ENCODE peak calls at places on chromosomes 1 and 21, in six cellular contexts. B is cardiac muscle cell, A is mesendoderm, R is Peyer's patch, P is lower lobe of right lung, Z is adrenal gland. Q is an unnamed sample.

GRCh38 chr1:54017979-54018378 is at the start of gene LDLRAD1:
- DNase-seq in B (no peak), A (no peak), R (peak; percentile 62), P (no peak), Z (peak; percentile 35), Q (no peak)

GRCh38 chr1:100423832-100424337 is 71.6 kb downstream of the CDC14A start:
- DNase-seq in B (no peak), A (peak; percentile 27), R (no peak), P (no peak), Z (no peak), Q (peak; percentile 61)

GRCh38 chr1:68585371-68585770 is 88.5 kb upstream of the DEPDC1 start:
- DNase-seq in B (no peak), A (no peak), R (no peak), P (no peak), Z (no peak), Q (no peak)

GRCh38 chr1:2227341-2228156 is 570 bp upstream of the SKI start:
- DNase-seq in B (peak; percentile 99), A (peak; percentile 98), R (peak; percentile 98), P (peak; percentile 97), Z (peak; percentile 97), Q (peak; percentile 90)

GRCh38 chr1:80217377-80217986 is 1211.0 kb upstream of the ADGRL4 start:
- DNase-seq in B (peak; percentile 84), A (peak; percentile 39), R (no peak), P (no peak), Z (peak; percentile 53), Q (no peak)

GRCh38 chr1:212644866-212645556 is 36.5 kb downstream of the ATF3 start:
- DNase-seq in B (no peak), A (no peak), R (no peak), P (no peak), Z (no peak), Q (no peak)

GRCh38 chr1:119143716-119144115 is 3.3 kb upstream of the WARS2 start:
- DNase-seq in B (no peak), A (no peak), R (no peak), P (no peak), Z (no peak), Q (no peak)

GRCh38 chr1:8121261-8122159 is 95.4 kb upstream of the ERRFI1 start:
- DNase-seq in B (peak; percentile 93), A (peak; percentile 61), R (no peak), P (no peak), Z (peak; percentile 85), Q (no peak)

GRCh38 chr1:184156521-184157395 is 105.2 kb downstream of the TSEN15 start:
- DNase-seq in B (no peak), A (peak; percentile 77), R (no peak), P (no peak), Z (no peak), Q (no peak)

GRCh38 chr1:236142358-236143103 is at the start of gene GPR137B:
- DNase-seq in B (peak; percentile 57), A (peak; percentile 47), R (peak; percentile 67), P (peak; percentile 65), Z (peak; percentile 43), Q (peak; percentile 59)

GRCh38 chr1:89725016-89725380 is 92.1 kb downstream of the LRRC8C start:
- DNase-seq in B (peak; percentile 74), A (no peak), R (no peak), P (no peak), Z (no peak), Q (no peak)

GRCh38 chr1:30286984-30287839 is 436.2 kb downstream of the MATN1 start:
- DNase-seq in B (no peak), A (no peak), R (no peak), P (no peak), Z (no peak), Q (no peak)

GRCh38 chr1:212828395-212828794 is 19.1 kb downstream of the SPATA45 start:
- DNase-seq in B (no peak), A (no peak), R (no peak), P (no peak), Z (no peak), Q (no peak)

GRCh38 chr1:201137579-201138310 is 10.8 kb upstream of the ASCL5 start:
- DNase-seq in B (peak; percentile 89), A (no peak), R (no peak), P (no peak), Z (peak; percentile 72), Q (no peak)

GRCh38 chr1:46802081-46802480 is 3.2 kb downstream of the CYP4B1 start:
- DNase-seq in B (no peak), A (no peak), R (no peak), P (no peak), Z (no peak), Q (no peak)

GRCh38 chr21:45829566-45830147 is 151.9 kb upstream of the COL6A1 start:
- DNase-seq in B (no peak), A (no peak), R (no peak), P (no peak), Z (no peak), Q (no peak)

GRCh38 chr1:208432346-208432745 is 188.2 kb upstream of the PLXNA2 start:
- DNase-seq in B (no peak), A (no peak), R (no peak), P (no peak), Z (no peak), Q (no peak)

GRCh38 chr1:203305809-203306088 is 430 bp downstream of the BTG2 start:
- DNase-seq in B (no peak), A (no peak), R (no peak), P (no peak), Z (no peak), Q (no peak)

GRCh38 chr1:16630661-16631247 is 17.4 kb upstream of the NBPF1 start:
- DNase-seq in B (no peak), A (no peak), R (peak; percentile 55), P (peak; percentile 49), Z (peak; percentile 45), Q (no peak)

GRCh38 chr1:96538001-96538649 is 183.5 kb upstream of the PTBP2 start:
- DNase-seq in B (peak; percentile 92), A (peak; percentile 46), R (no peak), P (no peak), Z (no peak), Q (no peak)

GRCh38 chr21:16196521-16197208 is 466.9 kb downstream of the USP25 start:
- DNase-seq in B (peak; percentile 46), A (no peak), R (no peak), P (no peak), Z (no peak), Q (no peak)

GRCh38 chr1:77036560-77036959 is 169.3 kb downstream of the ST6GALNAC5 start:
- DNase-seq in B (peak; percentile 57), A (peak; percentile 45), R (no peak), P (no peak), Z (no peak), Q (no peak)

GRCh38 chr1:6794164-6794563 is 8.9 kb downstream of the CAMTA1 start:
- DNase-seq in B (peak; percentile 60), A (peak; percentile 63), R (no peak), P (no peak), Z (no peak), Q (peak; percentile 30)

GRCh38 chr1:30083800-30084464 is 639.5 kb downstream of the MATN1 start:
- DNase-seq in B (peak; percentile 80), A (peak; percentile 42), R (no peak), P (no peak), Z (no peak), Q (no peak)

GRCh38 chr1:167057297-167057688 is 32.9 kb downstream of the GPA33 start:
- DNase-seq in B (peak; percentile 48), A (peak; percentile 84), R (no peak), P (no peak), Z (no peak), Q (no peak)

GRCh38 chr1:234270103-234270502 is 103.2 kb upstream of the COA6 start:
- DNase-seq in B (no peak), A (no peak), R (no peak), P (no peak), Z (no peak), Q (no peak)

GRCh38 chr1:61169634-61170033 is 87.3 kb downstream of the NFIA start:
- DNase-seq in B (no peak), A (no peak), R (no peak), P (no peak), Z (no peak), Q (no peak)
- H3K36me3 ChIP-seq in B (no peaks in the 10 kb centered on the region), A (no peaks in the 10 kb centered on the region), R (no peaks in the 10 kb centered on the region), P (no peaks in the 10 kb centered on the region), Z (no peaks in the 10 kb centered on the region), Q (no peaks in the 10 kb centered on the region)

GRCh38 chr1:23634518-23634839 is 57.1 kb upstream of the RPL11 start:
- DNase-seq in B (no peak), A (no peak), R (no peak), P (no peak), Z (no peak), Q (no peak)
- H3K27ac ChIP-seq in B (peak overlapping the region; percentile 76), A (no peak overlapping the region), R (peak overlapping the region; percentile 73), P (peak overlapping the region; percentile 75), Z (no peak overlapping the region), Q (no peak overlapping the region)

GRCh38 chr1:209884249-209884648 is 53.8 kb upstream of the SYT14 start:
- DNase-seq in B (no peak), A (no peak), R (no peak), P (no peak), Z (no peak), Q (no peak)

GRCh38 chr1:209882942-209883340 is 55.1 kb upstream of the SYT14 start:
- DNase-seq in B (no peak), A (no peak), R (no peak), P (no peak), Z (no peak), Q (no peak)

GRCh38 chr1:209884665-209885117 is 53.3 kb upstream of the SYT14 start:
- DNase-seq in B (peak; percentile 98), A (peak; percentile 82), R (no peak), P (no peak), Z (peak; percentile 79), Q (no peak)

GRCh38 chr1:209882286-209882685 is 54.5 kb downstream of the UTP25 start:
- DNase-seq in B (no peak), A (no peak), R (no peak), P (no peak), Z (no peak), Q (no peak)

DNA sequence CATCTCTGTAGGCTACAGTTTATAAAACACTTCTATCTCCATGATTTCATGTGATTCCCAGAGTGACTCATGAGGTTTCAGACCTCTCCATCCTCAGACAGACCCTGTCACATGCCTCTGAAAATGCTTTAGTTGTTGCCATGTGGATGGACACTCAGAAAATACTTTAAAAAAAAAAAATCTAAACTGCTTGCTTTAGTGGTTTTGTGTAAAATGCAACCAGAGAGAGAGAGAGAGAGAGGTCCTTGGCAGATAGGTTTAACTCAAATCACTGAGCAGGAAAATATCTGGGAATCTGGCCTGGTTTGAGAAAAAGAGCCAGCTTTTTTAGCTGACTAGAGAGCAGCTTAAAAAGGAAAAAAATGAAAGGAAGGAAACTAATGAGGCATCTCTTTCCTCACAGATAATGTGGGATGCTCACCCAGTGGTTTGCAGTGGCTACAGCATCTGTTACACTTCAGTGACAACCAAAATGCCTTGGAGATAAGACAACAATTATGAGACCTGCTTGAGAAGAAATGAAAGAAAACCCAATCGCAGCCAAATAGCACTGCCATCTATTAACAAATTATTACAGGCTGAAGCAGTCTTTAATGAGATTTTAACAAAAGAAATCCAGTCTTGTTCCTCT is 54.6 kb upstream of the SYT14 start:
- DNase-seq in B (peak; percentile 68), A (peak; percentile 32), R (no peak), P (no peak), Z (no peak), Q (no peak)
- H3K36me3 ChIP-seq in B (no peaks in the 10 kb centered on the region), A (no peaks in the 10 kb centered on the region), R (no peaks in the 10 kb centered on the region), P (no peaks in the 10 kb centered on the region), Z (no peaks in the 10 kb centered on the region), Q (no peaks in the 10 kb centered on the region)

DNA sequence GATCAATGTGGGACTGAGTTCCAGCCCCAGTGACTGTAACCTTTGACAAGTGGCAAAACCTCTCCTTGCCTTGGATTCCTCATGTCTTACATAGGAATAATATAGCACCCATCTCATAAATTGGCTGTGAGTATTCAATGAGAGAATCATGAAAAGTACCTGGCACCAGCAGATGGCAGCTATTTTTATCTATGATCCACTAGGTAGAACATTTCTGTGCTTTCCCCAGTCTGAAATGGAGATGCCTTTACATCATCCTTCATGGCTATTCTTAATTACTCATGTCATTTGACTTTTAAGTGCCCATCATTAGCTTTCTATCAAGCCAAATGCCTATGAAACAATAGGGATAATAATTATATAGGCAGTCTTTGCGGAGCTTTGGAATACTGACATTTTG is 130.1 kb downstream of the TGFB2 start:
- DNase-seq in B (no peak), A (no peak), R (no peak), P (no peak), Z (no peak), Q (no peak)
- H3K27ac ChIP-seq in B (no peak overlapping the region), A (no peak overlapping the region), R (no peak overlapping the region), P (no peak overlapping the region), Z (no peak overlapping the region), Q (no peak overlapping the region)